ENCODE peak calls at places on chromosomes 2 and 18, in four cellular contexts. One of them, this sample, is unnamed.

GRCh38 chr2:229339613-229340012 is 68.5 kb upstream of the PID1 start:
- DNase-seq in osteocyte: no peak
- DNase-seq in A549: peak; percentile 10
- DNase-seq in endothelial cell: no peak
- DNase-seq in this sample: no peak

GRCh38 chr18:63545094-63545493 is 2.9 kb downstream of the SERPINB12 start:
- DNase-seq in osteocyte: no peak
- DNase-seq in A549: no peak
- DNase-seq in endothelial cell: no peak
- DNase-seq in this sample: no peak

GRCh38 chr2:32711219-32711618 is 83.4 kb downstream of the TTC27 start:
- DNase-seq in osteocyte: no peak
- DNase-seq in A549: peak; percentile 12
- DNase-seq in endothelial cell: no peak
- DNase-seq in this sample: no peak

GRCh38 chr2:1024981-1025380 is 74.3 kb downstream of the SNTG2 start:
- DNase-seq in osteocyte: no peak
- DNase-seq in A549: no peak
- DNase-seq in endothelial cell: no peak
- DNase-seq in this sample: no peak

GRCh38 chr2:192184349-192184748 is 10.4 kb downstream of the TMEFF2 start:
- DNase-seq in osteocyte: no peak
- DNase-seq in A549: no peak
- DNase-seq in endothelial cell: no peak
- DNase-seq in this sample: no peak

GRCh38 chr2:71697106-71698010 is 244.0 kb downstream of the DYSF start:
- DNase-seq in osteocyte: no peak
- DNase-seq in A549: no peak
- DNase-seq in endothelial cell: no peak
- DNase-seq in this sample: no peak

GRCh38 chr18:54222922-54223567 is 1.4 kb downstream of the MBD2 start:
- DNase-seq in osteocyte: no peak
- DNase-seq in A549: peak; percentile 11
- DNase-seq in endothelial cell: no peak
- DNase-seq in this sample: peak; percentile 34

GRCh38 chr2:79383681-79384080 is 129.2 kb upstream of the CTNNA2 start:
- DNase-seq in osteocyte: no peak
- DNase-seq in A549: no peak
- DNase-seq in endothelial cell: no peak
- DNase-seq in this sample: no peak

GRCh38 chr2:127153691-127154158 is 46.8 kb upstream of the BIN1 start:
- DNase-seq in osteocyte: peak; percentile 80
- DNase-seq in A549: peak; percentile 41
- DNase-seq in endothelial cell: no peak
- DNase-seq in this sample: peak; percentile 44

GRCh38 chr2:28250006-28250405 is 142.7 kb upstream of the FOSL2 start:
- DNase-seq in osteocyte: peak; percentile 91
- DNase-seq in A549: peak; percentile 80
- DNase-seq in endothelial cell: no peak
- DNase-seq in this sample: peak; percentile 28

GRCh38 chr2:189409647-189410046 is 31.6 kb upstream of the WDR75 start:
- DNase-seq in osteocyte: no peak
- DNase-seq in A549: no peak
- DNase-seq in endothelial cell: no peak
- DNase-seq in this sample: no peak

GRCh38 chr2:47422560-47422959 is 19.6 kb downstream of the MSH2 start:
- DNase-seq in osteocyte: no peak
- DNase-seq in A549: peak; percentile 23
- DNase-seq in endothelial cell: no peak
- DNase-seq in this sample: no peak

GRCh38 chr2:25655316-25655715 is 18.1 kb downstream of the DTNB start:
- DNase-seq in osteocyte: no peak
- DNase-seq in A549: no peak
- DNase-seq in endothelial cell: no peak
- DNase-seq in this sample: no peak

GRCh38 chr2:42928692-42929576 is 136.6 kb upstream of the HAAO start:
- DNase-seq in osteocyte: no peak
- DNase-seq in A549: peak; percentile 63
- DNase-seq in endothelial cell: peak; percentile 39
- DNase-seq in this sample: no peak
- TF ChIP-seq CTCF in osteocyte: peak; percentile 49
- TF ChIP-seq CTCF in A549: peak; percentile 40
- TF ChIP-seq CTCF in endothelial cell: peak; percentile 78
- TF ChIP-seq CTCF in this sample: peak; percentile 30

GRCh38 chr2:88903744-88904353 is 212.4 kb downstream of the RPIA start:
- DNase-seq in osteocyte: no peak
- DNase-seq in A549: peak; percentile 55
- DNase-seq in endothelial cell: peak; percentile 40
- DNase-seq in this sample: peak; percentile 22
- TF ChIP-seq CTCF in osteocyte: peak; percentile 43
- TF ChIP-seq CTCF in A549: peak; percentile 73
- TF ChIP-seq CTCF in endothelial cell: peak; percentile 80
- TF ChIP-seq CTCF in this sample: peak; percentile 45

GRCh38 chr18:22324191-22325131 is 93.3 kb downstream of the CTAGE1 start:
- DNase-seq in osteocyte: no peak
- DNase-seq in A549: no peak
- DNase-seq in endothelial cell: peak; percentile 52
- DNase-seq in this sample: peak; percentile 38
- TF ChIP-seq CTCF in osteocyte: peak; percentile 38
- TF ChIP-seq CTCF in A549: no peak
- TF ChIP-seq CTCF in endothelial cell: peak; percentile 33
- TF ChIP-seq CTCF in this sample: peak; percentile 22

DNA sequence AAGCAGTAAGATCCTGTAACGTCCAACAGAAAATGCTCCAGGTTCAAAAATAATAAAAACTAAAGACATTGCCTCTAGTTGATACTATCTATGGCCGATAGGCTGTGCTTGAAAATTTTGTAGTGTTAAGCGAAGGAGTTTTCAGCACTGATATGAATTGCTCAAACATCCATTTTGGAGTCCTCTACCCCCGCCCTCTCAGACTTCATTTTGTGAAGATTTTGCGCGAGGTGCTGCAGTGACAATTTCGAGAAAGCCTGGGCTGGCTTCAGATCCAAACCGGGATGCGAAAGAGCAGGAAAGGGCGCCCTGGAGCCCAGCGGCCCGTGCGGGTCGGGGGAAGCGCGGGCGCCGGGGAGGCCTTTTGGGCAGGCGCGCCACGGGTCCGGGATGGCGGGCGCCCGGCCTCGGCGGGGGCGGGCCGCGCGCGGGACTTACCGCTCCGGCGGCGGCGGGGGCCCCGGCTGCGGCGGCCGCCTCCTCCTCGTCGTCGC is 1.8 kb downstream of the SP3 start:
- DNase-seq in osteocyte: no peak
- DNase-seq in A549: peak; percentile 76
- DNase-seq in endothelial cell: peak; percentile 60
- DNase-seq in this sample: no peak
- TF ChIP-seq CTCF in osteocyte: peak; percentile 53
- TF ChIP-seq CTCF in A549: peak; percentile 12
- TF ChIP-seq CTCF in endothelial cell: peak; percentile 44
- TF ChIP-seq CTCF in this sample: no peak

GRCh38 chr2:231412616-231412963 is 17.1 kb downstream of the B3GNT7 start:
- DNase-seq in osteocyte: no peak
- DNase-seq in A549: no peak
- DNase-seq in endothelial cell: no peak
- DNase-seq in this sample: no peak
- TF ChIP-seq CTCF in osteocyte: no peak
- TF ChIP-seq CTCF in A549: no peak
- TF ChIP-seq CTCF in endothelial cell: no peak
- TF ChIP-seq CTCF in this sample: no peak